ENCODE peak calls at places on chromosome 14, in eight cellular contexts. O is SK-MEL-5; F is activated CD4-positive, alpha-beta T cell treated with anti-CD3 and anti-CD28 coated beads, Interleukin-2, amount 50 U/mL, for 1 hour; Y is SW 1271; Z is NCI-H524; M is effector CD4-positive, alpha-beta T cell; X is stimulated activated CD4-positive, alpha-beta T cell treated with anti-CD3 and anti-CD28 coated beads, Interleukin-1b, Interleukin-23, amount 100 ng/mL, for 1 hour; H is mucosa of descending colon. V is an unnamed sample.

GRCh38 chr14:72633551-72633950 is 260.4 kb downstream of the DPF3 start:
- DNase-seq in O (no peak), F (no peak), Y (no peak), Z (no peak), M (no peak), X (no peak), H (no peak), V (no peak)

GRCh38 chr14:104876251-104876699 is 11.2 kb downstream of the CEP170B start:
- DNase-seq in O (peak; percentile 79), F (peak; percentile 47), Y (peak; percentile 41), Z (no peak), M (no peak), X (no peak), H (peak; percentile 69), V (no peak)

GRCh38 chr14:35480119-35480769 is 53.7 kb upstream of the INSM2 start:
- DNase-seq in O (no peak), F (no peak), Y (no peak), Z (no peak), M (no peak), X (no peak), H (no peak), V (no peak)

GRCh38 chr14:96754845-96755184 is 42.4 kb upstream of the VRK1 start:
- DNase-seq in O (peak; percentile 21), F (no peak), Y (no peak), Z (peak; percentile 100), M (no peak), X (no peak), H (no peak), V (no peak)

GRCh38 chr14:91388551-91388975 is 29.1 kb downstream of the CCDC88C start:
- DNase-seq in O (no peak), F (no peak), Y (no peak), Z (peak; percentile 89), M (peak; percentile 50), X (no peak), H (no peak), V (no peak)

GRCh38 chr14:74793506-74794155 is 30.5 kb downstream of the YLPM1 start:
- DNase-seq in O (peak; percentile 37), F (no peak), Y (no peak), Z (no peak), M (no peak), X (no peak), H (no peak), V (no peak)

GRCh38 chr14:64634558-64634957 is 69.7 kb upstream of the PLEKHG3 start:
- DNase-seq in O (no peak), F (no peak), Y (no peak), Z (peak; percentile 31), M (no peak), X (no peak), H (no peak), V (no peak)

GRCh38 chr14:76498536-76498935 is 122.6 kb downstream of the ESRRB start:
- DNase-seq in O (no peak), F (no peak), Y (no peak), Z (no peak), M (no peak), X (no peak), H (no peak), V (no peak)

GRCh38 chr14:75985618-75986438 is at the start of gene IFT43:
- DNase-seq in O (peak; percentile 71), F (peak; percentile 93), Y (peak; percentile 83), Z (peak; percentile 75), M (peak; percentile 92), X (peak; percentile 69), H (peak; percentile 92), V (peak; percentile 70)

GRCh38 chr14:64549016-64549415 is 745 bp upstream of the PPP1R36 start:
- DNase-seq in O (no peak), F (no peak), Y (no peak), Z (no peak), M (no peak), X (no peak), H (no peak), V (no peak)

GRCh38 chr14:105836160-105836559 is 309.8 kb downstream of the TMEM121 start:
- DNase-seq in O (no peak), F (no peak), Y (no peak), Z (no peak), M (no peak), X (no peak), H (no peak), V (no peak)

GRCh38 chr14:87043667-87044200 is 949.2 kb downstream of the GALC start:
- DNase-seq in O (no peak), F (no peak), Y (no peak), Z (peak; percentile 20), M (no peak), X (no peak), H (no peak), V (no peak)

GRCh38 chr14:74660167-74660566 is 48.1 kb upstream of the LTBP2 start:
- DNase-seq in O (no peak), F (no peak), Y (no peak), Z (no peak), M (no peak), X (no peak), H (no peak), V (no peak)

GRCh38 chr14:32468955-32469354 is 139.9 kb downstream of the AKAP6 start:
- DNase-seq in O (peak; percentile 59), F (no peak), Y (no peak), Z (no peak), M (no peak), X (no peak), H (no peak), V (no peak)

GRCh38 chr14:22545842-22546721 is 42.9 kb downstream of the DAD1 start:
- DNase-seq in O (no peak), F (peak; percentile 43), Y (no peak), Z (no peak), M (no peak), X (no peak), H (no peak), V (no peak)

GRCh38 chr14:34355584-34356266 is 106.3 kb downstream of the SPTSSA start:
- DNase-seq in O (peak; percentile 93), F (no peak), Y (no peak), Z (peak; percentile 96), M (no peak), X (no peak), H (no peak), V (peak; percentile 7)

GRCh38 chr14:22521449-22522239 is 67.4 kb downstream of the DAD1 start:
- DNase-seq in O (no peak), F (no peak), Y (no peak), Z (no peak), M (no peak), X (no peak), H (no peak), V (no peak)